ENCODE peak calls at places on chromosomes 2 and 18, in four cellular contexts. One of them, this sample, is unnamed.

GRCh38 chr2:199713746-199714145 is 137.2 kb downstream of the FTCDNL1 start:
- DNase-seq in WTC11: no peak
- DNase-seq in HepG2: no peak
- DNase-seq in A549: no peak
- DNase-seq in this sample: no peak

GRCh38 chr2:222295368-222296041 is 3.3 kb downstream of the PAX3 start:
- DNase-seq in A549: no peak
- DNase-seq in WTC11: no peak
- DNase-seq in HepG2: no peak
- DNase-seq in this sample: no peak

GRCh38 chr18:39966275-39966674 is 1988.8 kb upstream of the PIK3C3 start:
- DNase-seq in A549: no peak
- DNase-seq in WTC11: peak
- DNase-seq in HepG2: no peak
- DNase-seq in this sample: no peak

GRCh38 chr2:45643095-45643494 is 8.4 kb upstream of the PRKCE start:
- DNase-seq in WTC11: peak
- DNase-seq in A549: no peak
- DNase-seq in HepG2: no peak
- DNase-seq in this sample: no peak

GRCh38 chr2:182015334-182016109 is 29.9 kb downstream of the PPP1R1C start:
- DNase-seq in HepG2: no peak
- DNase-seq in WTC11: no peak
- DNase-seq in A549: no peak
- DNase-seq in this sample: no peak

GRCh38 chr2:232892843-232893242 is 22.8 kb downstream of the SNORC start:
- DNase-seq in HepG2: no peak
- DNase-seq in WTC11: no peak
- DNase-seq in A549: no peak
- DNase-seq in this sample: no peak

GRCh38 chr2:96940991-96941775 is 45.2 kb downstream of the FAM178B start:
- DNase-seq in A549: no peak
- DNase-seq in WTC11: no peak
- DNase-seq in HepG2: no peak
- DNase-seq in this sample: no peak

GRCh38 chr2:41782306-41783158 is 265.3 kb upstream of the PKDCC start:
- DNase-seq in HepG2: peak
- DNase-seq in A549: peak
- DNase-seq in WTC11: no peak
- DNase-seq in this sample: peak

GRCh38 chr2:196718796-196719564 is 79.5 kb downstream of the CCDC150 start:
- DNase-seq in WTC11: peak
- DNase-seq in A549: peak
- DNase-seq in HepG2: peak
- DNase-seq in this sample: peak

GRCh38 chr2:117835990-117836760 is 21.7 kb downstream of the DDX18 start:
- DNase-seq in HepG2: peak
- DNase-seq in A549: peak
- DNase-seq in WTC11: peak
- DNase-seq in this sample: peak

GRCh38 chr2:236601306-236602202 is 31.9 kb downstream of the ACKR3 start:
- DNase-seq in A549: no peak
- DNase-seq in WTC11: no peak
- DNase-seq in HepG2: no peak
- DNase-seq in this sample: no peak

GRCh38 chr2:162072976-162073775 is 839 bp downstream of the DPP4 start:
- DNase-seq in WTC11: peak
- DNase-seq in HepG2: no peak
- DNase-seq in A549: no peak
- DNase-seq in this sample: no peak

DNA sequence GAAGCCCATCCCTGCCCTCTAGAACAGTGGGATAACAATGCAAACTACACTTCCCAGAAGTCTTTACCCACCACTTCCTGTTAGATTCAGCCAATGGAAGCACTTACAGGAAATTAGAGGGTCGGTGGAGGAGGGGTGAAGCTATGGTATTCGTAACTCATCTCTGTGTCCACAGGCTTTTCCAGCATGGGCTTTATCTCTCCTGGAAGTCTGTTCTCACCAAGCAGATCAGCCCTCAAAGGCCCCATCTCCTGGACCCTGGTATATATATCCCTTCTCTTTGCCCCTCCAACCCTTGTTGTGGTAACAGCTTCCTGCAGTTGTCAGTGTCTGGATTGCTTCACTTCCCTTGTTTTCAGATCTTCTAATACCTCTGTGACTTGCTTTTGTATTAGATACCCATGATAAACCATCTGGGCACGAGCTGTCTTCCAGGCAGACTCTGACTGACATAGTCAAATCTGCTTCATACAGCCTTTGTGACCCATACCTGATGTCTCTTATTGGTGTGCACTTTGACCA is 475.0 kb upstream of the POU3F3 start:
- DNase-seq in HepG2: peak
- DNase-seq in A549: peak
- DNase-seq in WTC11: no peak
- DNase-seq in this sample: peak
- TF ChIP-seq HMGXB4 in HepG2: no peak
- TF ChIP-seq HMGXB4 in A549: no peak
- TF ChIP-seq HMGXB4 in WTC11: no peak
- TF ChIP-seq HMGXB4 in this sample: no peak

DNA sequence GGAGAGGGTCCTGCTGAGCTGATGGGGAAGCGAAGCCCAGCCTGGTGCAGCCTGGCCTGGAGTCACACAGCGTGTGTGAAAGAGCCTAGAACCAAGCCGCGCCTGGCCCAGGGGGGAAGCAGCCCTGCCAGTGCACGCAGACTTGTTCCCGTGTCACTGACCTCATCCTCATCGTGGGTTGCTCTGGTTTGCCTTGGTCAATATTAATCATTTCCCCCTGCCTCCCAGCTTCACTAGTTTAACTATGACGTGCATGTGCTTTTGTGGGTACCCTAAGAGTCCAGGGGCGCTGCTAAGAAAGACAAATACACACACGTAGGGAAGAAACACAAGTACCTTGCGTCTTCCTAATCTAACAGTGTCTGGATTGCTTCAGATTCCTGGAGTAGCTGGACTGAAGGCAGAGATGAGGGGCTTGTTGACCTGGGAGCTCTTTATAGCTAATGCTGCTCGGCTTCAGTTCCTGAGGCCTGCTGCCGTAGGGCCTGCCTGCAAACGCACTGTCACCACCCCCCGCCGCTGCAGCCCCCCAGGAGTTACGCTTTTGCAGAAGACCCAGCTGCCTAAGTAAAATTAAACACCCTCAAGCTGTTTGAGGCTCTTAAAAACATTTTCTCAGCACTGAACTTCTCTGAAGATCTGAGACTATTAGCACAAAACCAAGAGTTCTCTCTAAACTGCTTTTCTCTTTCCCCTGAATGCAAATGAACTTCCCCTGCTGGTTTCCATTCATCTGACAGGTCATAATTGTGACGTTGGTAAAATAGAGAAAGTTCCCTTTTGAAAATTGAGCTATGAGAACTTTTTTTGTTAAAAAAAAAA is 159.2 kb downstream of the FAM210A start:
- DNase-seq in A549: no peak
- DNase-seq in HepG2: no peak
- DNase-seq in WTC11: no peak
- DNase-seq in this sample: no peak
- TF ChIP-seq HMGXB4 in A549: no peak
- TF ChIP-seq HMGXB4 in HepG2: no peak
- TF ChIP-seq HMGXB4 in WTC11: no peak
- TF ChIP-seq HMGXB4 in this sample: no peak

DNA sequence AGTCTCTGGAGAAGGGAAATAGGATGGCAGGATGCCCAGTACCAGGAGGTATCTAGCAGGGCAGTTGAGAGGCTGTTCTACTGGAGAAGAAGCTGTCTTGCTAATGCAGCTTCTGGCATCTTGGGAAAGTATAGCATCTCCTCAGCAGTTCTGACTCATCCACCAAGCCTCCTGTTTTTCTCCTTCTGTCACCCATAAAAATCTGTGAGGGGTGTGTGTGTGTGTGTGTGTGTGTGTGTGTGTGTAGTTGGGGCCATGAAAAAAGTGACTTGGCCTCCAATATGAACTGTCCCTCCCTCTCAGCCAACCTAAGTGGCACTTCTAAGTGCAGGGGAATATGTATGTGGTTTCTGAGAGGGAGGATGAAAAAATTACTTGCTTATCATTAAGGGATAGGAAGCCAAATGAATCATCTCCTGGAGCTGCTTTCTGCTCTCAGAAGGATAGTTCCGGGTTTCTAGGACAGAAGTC is 83.9 kb downstream of the CBLN2 start:
- DNase-seq in HepG2: no peak
- DNase-seq in A549: peak
- DNase-seq in WTC11: no peak
- DNase-seq in this sample: no peak
- TF ChIP-seq HMGXB4 in HepG2: no peak
- TF ChIP-seq HMGXB4 in A549: no peak
- TF ChIP-seq HMGXB4 in WTC11: no peak
- TF ChIP-seq HMGXB4 in this sample: no peak

DNA sequence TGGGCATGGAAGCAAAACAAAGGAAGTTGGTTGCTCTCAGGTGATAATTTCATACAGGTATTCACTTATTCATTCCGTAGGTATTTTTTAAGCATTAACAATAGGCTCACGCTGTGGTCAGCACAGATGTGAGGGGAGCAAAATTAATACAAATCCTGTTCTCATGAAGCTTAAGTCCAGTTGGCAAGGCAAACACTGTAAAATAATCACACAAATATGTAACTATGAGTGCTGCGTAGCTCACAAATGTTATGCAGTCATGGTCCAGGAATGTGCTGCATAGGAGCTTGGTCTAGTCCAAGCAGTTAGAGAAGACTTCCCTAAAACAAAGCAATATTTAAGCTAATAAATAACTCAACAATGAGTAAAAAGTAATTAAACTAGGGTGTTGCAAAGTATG is 23.9 kb downstream of the SP5 start:
- DNase-seq in WTC11: no peak
- DNase-seq in A549: peak
- DNase-seq in HepG2: peak
- DNase-seq in this sample: no peak
- TF ChIP-seq HMGXB4 in WTC11: no peak
- TF ChIP-seq HMGXB4 in A549: no peak
- TF ChIP-seq HMGXB4 in HepG2: no peak
- TF ChIP-seq HMGXB4 in this sample: no peak

DNA sequence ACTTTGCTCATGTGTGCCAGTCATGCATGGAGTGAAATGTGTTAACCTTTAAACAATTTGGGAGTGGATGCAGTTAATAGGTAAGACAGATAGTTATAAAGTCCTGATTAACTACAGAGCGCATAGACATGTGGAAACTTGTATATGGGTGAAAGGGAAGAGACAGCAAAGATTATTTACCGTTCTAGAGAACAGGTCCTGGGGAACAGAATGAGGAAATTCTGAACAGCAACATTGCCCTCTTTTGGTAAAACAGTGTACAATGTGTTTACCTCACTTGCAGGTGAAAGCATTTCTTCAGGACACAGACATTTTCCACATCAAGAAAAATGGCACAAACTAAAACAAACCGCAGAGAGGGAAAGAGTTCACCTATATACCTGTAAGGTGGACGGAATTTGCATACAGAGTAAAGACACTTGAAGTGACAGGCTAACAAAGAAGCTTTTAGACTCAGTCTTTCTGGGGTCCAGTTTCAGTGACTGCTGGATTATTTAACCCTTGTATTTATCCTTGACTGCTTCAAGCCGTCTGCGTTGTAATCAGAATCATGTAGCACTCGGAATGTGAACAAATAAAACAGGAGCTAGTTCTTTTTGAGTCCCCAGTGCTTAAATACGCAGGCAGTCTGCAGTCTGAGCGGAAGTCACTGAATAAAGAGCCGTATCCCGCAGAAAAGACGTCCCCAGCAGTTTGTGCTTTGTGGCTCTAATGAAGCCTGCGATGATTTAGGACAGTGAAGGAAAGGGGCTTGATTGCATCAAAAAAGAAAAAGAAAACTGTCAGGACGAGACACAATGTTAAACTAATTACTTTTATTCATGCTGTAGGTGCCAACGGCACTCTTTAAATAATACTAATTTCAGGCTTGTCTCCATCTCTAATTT is 364.8 kb upstream of the GALNT5 start:
- DNase-seq in HepG2: peak
- DNase-seq in WTC11: no peak
- DNase-seq in A549: peak
- DNase-seq in this sample: no peak
- TF ChIP-seq HMGXB4 in HepG2: no peak
- TF ChIP-seq HMGXB4 in WTC11: no peak
- TF ChIP-seq HMGXB4 in A549: no peak
- TF ChIP-seq HMGXB4 in this sample: no peak

DNA sequence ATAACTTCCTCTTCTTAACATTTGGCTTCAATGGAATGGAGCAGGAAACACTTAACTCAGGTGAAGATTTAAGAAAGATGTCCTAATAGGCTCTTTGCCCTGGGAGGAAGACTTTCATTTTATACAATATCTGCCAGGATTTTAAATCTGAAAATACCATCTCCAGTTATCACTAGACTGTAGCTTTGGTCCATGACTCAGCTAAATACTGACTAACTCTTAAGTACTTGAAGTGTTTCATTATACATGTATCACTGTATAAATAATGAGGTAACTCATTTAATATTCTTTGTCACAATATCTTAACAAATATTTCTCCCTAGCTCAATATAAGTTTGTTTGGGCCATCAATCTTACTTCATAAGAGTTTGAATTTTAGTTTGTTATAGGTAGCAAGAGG is 34.7 kb downstream of the RBKS start:
- DNase-seq in WTC11: no peak
- DNase-seq in HepG2: no peak
- DNase-seq in A549: peak
- DNase-seq in this sample: no peak
- TF ChIP-seq HMGXB4 in WTC11: no peak
- TF ChIP-seq HMGXB4 in HepG2: no peak
- TF ChIP-seq HMGXB4 in A549: no peak
- TF ChIP-seq HMGXB4 in this sample: no peak

GRCh38 chr2:133837441-133838090 is 269.3 kb upstream of the NCKAP5 start:
- DNase-seq in A549: no peak
- DNase-seq in HepG2: no peak
- DNase-seq in WTC11: no peak
- DNase-seq in this sample: no peak
- TF ChIP-seq HMGXB4 in A549: no peak
- TF ChIP-seq HMGXB4 in HepG2: no peak
- TF ChIP-seq HMGXB4 in WTC11: no peak
- TF ChIP-seq HMGXB4 in this sample: no peak